ENCODE peak calls at places on chromosomes 2 and 18, in four cellular contexts. D, Y, B and M are unnamed samples.

GRCh38 chr18:4270016-4270415 is 185.1 kb downstream of the DLGAP1 start:
- DNase-seq in D (no peak), Y (peak), B (no peak), M (no peak)

GRCh38 chr18:56139792-56140254 is 498.6 kb downstream of the TXNL1 start:
- DNase-seq in D (no peak), Y (no peak), B (no peak), M (no peak)

GRCh38 chr18:62678847-62679535 is 36.4 kb upstream of the PHLPP1 start:
- DNase-seq in D (no peak), Y (no peak), B (no peak), M (peak)

GRCh38 chr2:132911726-132912724 is 242.0 kb upstream of the LYPD1 start:
- DNase-seq in D (no peak), Y (no peak), B (peak), M (no peak)

GRCh38 chr2:72386288-72386687 is 238.6 kb upstream of the CYP26B1 start:
- DNase-seq in D (no peak), Y (no peak), B (no peak), M (no peak)

GRCh38 chr18:36411745-36412168 is 114.2 kb downstream of the FHOD3 start:
- DNase-seq in D (peak), Y (no peak), B (peak), M (peak)

GRCh38 chr18:37538526-37539205 is 26.9 kb downstream of the CELF4 start:
- DNase-seq in D (no peak), Y (no peak), B (no peak), M (no peak)

GRCh38 chr2:23107341-23107941 is 277.5 kb upstream of the KLHL29 start:
- DNase-seq in D (no peak), Y (no peak), B (no peak), M (no peak)

GRCh38 chr2:74516070-74516633 is 1.9 kb downstream of the TLX2 start:
- DNase-seq in D (peak), Y (no peak), B (peak), M (no peak)

GRCh38 chr2:199395311-199395710 is 62.4 kb downstream of the SATB2 start:
- DNase-seq in D (no peak), Y (no peak), B (no peak), M (no peak)

GRCh38 chr2:120904825-120905224 is 169.2 kb downstream of the GLI2 start:
- DNase-seq in D (no peak), Y (no peak), B (no peak), M (no peak)

GRCh38 chr2:71833855-71834554 is 313.7 kb downstream of the CYP26B1 start:
- DNase-seq in D (no peak), Y (no peak), B (no peak), M (no peak)

GRCh38 chr2:240954436-240955305 is 43.7 kb upstream of the SNED1 start:
- DNase-seq in D (no peak), Y (no peak), B (peak), M (no peak)

GRCh38 chr2:62222674-62223073 is 26.8 kb downstream of the B3GNT2 start:
- DNase-seq in D (no peak), Y (no peak), B (peak), M (no peak)

GRCh38 chr2:168245074-168245825 is 2.1 kb downstream of the STK39 start:
- DNase-seq in D (no peak), Y (no peak), B (no peak), M (no peak)

DNA sequence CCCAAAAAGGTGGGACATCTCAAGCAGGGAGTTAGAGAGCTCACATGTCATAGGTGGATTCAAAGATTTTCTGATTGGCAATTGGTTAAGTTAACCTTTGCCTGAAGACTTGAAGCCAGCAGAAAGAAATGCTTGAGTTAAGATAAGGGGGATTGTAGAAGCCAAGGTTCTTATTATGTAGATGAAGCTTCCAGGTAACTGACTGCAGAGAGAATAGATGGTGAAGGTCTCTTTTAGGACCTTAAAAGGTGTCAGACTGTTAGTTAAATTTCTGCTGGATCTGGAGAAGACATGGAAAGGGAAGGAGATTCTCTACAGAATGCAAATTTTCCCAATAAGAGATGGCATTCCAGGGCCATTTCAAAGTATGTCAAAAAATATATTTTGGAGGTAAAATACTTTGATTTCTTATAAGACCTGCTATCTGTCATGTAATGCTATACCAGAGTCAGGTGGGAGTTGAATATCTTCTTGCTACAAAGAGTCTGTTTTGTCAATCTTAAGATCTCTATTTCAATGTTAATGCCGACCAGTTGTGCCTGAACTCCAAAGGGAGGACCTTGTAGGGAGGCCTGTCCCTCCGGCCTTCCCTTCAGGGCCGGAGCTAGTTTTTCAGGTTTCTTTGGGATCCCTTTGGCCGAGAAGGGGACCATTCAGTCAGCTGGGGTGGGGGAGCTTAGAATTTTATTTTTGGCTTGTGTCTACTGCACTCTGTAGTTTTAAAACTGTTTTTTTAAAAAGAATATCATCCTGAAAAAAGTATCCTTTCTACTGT is 280.6 kb downstream of the PTGR3 start:
- DNase-seq in D (no peak), Y (no peak), B (no peak), M (no peak)
- TF ChIP-seq RFX5 in D (no peak), Y (no peak), B (no peak), M (no peak)

GRCh38 chr2:233080836-233081229 is 20.7 kb downstream of the INPP5D start:
- DNase-seq in D (no peak), Y (no peak), B (no peak), M (no peak)
- TF ChIP-seq ATF3 in D (no peak), Y (no peak), B (no peak), M (no peak)

DNA sequence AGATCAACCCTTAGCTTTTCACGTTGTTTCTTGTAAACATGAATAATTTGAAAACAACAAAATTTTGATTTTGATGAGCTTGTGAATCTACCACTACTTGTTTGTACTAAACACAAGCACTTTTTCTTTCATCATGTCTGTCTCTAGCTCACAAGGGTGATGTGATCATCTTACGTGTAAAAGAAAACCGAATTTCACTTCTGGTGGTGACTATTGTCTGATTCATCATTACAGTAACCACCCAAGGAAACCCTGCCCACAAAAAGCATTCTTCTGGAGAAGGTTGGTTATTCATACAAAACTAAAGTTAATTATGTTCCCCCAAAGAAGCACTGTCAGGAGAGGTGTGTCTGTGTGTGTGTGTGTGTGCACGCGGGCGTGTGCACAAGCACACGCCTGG is 285.4 kb downstream of the ZNF516 start:
- DNase-seq in D (no peak), Y (no peak), B (no peak), M (no peak)
- TF ChIP-seq RFX5 in D (no peak), Y (no peak), B (no peak), M (no peak)

DNA sequence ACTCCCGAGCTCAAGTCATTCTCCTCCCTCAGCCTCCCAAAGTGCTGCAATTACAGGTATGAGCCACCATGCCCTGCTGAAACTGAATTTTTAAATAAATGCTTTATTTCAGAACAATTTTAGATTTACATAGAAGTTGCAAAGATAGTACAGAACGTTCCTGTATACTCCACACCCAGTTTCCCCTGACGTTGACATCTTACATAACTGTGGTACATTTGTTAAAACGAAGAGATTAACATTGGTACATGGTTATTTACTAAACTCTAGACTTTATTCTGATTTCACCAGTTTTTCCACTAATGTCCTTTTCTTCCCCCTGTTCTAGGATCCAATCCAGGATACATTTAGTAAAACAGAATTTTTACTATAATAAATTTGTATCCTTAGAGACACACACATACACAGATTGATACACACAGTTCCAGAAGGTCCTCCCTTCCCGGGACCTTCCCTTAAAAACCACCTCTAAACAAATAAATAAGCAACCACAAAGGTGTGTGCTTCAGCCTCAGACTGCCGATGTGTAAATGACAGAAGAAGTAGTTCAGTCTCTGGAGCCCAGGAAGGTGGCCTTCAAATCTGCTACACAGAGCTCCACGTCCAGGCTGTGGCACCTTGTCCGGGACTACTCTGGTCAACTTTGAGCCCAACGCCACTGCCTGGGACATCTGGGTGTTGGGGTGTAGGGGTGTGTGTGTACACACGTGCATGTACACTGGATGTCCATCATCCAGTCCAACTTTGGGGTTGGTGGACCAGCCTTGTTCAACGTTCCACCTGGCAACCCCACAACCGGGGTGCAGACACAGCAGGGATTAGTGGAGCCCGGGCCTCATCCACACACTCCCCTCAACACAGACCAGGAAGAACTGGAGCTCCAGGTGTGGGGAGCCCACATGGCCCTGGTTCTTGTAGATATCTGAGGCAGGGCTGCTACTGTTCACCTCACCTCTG is 7.0 kb downstream of the NEU2 start:
- DNase-seq in D (no peak), Y (no peak), B (no peak), M (no peak)
- TF ChIP-seq ATF3 in D (no peak), Y (no peak), B (no peak), M (no peak)

GRCh38 chr2:29920130-29920577 is 1.2 kb downstream of the ALK start:
- DNase-seq in D (peak), Y (no peak), B (peak), M (no peak)
- TF ChIP-seq RFX5 in D (no peak), Y (no peak), B (no peak), M (no peak)

GRCh38 chr2:238130111-238130695 is 8.3 kb upstream of the KLHL30 start:
- DNase-seq in D (no peak), Y (no peak), B (no peak), M (no peak)
- TF ChIP-seq ATF3 in D (no peak), Y (no peak), B (no peak), M (no peak)

DNA sequence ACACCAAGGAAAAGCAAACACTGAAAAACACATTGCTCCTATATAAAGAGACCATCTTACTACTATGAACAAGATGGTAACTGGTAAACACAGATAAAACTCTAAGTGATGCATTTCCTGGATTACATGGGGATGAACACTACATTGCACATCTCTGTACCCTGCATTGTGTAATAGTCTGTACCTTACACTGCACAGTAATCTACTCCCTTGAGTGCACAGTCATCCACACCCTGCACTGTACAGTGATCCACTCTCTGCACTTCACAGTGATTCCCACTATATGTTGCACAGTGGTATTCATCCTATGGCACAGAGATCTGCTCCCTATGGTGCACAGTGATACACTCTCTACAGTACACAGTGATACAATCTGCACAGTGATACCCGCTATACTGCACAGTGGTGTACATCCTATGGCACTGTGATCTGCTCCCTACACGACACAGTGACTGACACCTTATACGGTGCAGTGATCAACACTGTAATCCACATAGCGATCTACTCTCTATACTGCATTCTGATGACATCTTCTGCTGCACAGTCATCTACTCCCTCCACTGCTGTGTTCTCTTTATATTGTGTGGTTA is 462.2 kb upstream of the RGPD4 start:
- DNase-seq in D (no peak), Y (no peak), B (no peak), M (no peak)
- TF ChIP-seq RFX5 in D (no peak), Y (no peak), B (no peak), M (no peak)

DNA sequence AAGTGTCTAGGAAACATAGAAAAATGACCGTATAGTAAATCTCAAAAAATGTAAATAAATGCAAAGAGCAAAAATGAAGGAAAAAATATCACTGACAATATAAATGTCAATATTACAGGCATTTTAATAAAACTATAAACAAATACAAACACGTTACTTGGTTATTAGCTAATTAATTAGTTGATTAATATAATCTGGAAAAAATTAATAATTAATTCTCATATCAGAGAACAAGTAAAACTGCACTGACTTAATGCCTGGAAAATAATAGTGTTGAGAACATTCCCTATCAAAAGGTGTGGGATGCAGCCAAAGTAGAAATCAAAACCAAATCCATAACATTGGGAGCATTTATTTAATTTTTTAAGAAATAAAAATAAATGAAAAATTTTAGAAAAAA is 181.8 kb upstream of the ZNF804A start:
- DNase-seq in D (no peak), Y (no peak), B (no peak), M (no peak)
- TF ChIP-seq ATF3 in D (no peak), Y (no peak), B (no peak), M (no peak)

GRCh38 chr2:237240252-237240651 is 154.6 kb downstream of the COPS8 start:
- DNase-seq in D (no peak), Y (no peak), B (no peak), M (no peak)
- TF ChIP-seq RFX5 in D (no peak), Y (no peak), B (no peak), M (no peak)

GRCh38 chr2:84879595-84880394 is 1.1 kb downstream of the TRABD2A start:
- DNase-seq in D (no peak), Y (no peak), B (peak), M (no peak)

GRCh38 chr2:84878896-84879594 is 1.8 kb downstream of the TRABD2A start:
- DNase-seq in D (no peak), Y (no peak), B (no peak), M (no peak)

GRCh38 chr2:84880395-84880644 is 564 bp downstream of the TRABD2A start:
- DNase-seq in D (no peak), Y (no peak), B (no peak), M (no peak)

GRCh38 chr2:84876369-84876768 is 4.5 kb downstream of the TRABD2A start:
- DNase-seq in D (no peak), Y (no peak), B (no peak), M (no peak)

DNA sequence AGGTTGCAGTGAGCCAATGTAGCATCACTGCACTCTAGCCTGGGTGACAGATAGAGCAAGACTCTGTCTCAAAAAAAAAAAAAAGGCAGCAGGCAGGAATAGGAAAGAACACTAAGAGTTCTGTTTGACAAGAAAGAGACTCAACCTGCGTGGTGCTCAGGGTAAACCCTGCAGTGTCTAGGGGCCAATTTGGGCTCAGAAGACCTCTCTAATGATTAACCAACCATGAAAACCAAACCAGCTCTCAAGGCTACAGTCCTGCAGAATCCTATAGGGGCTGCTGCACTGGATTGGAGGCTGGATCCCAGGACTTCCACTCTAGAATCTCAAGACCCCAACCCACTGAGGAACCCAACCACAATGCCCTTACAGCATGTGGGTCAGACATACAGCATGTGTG is 2.4 kb downstream of the TRABD2A start:
- DNase-seq in D (no peak), Y (no peak), B (no peak), M (peak)
- TF ChIP-seq ATF3 in D (no peak), Y (no peak), B (no peak), M (no peak)